ENCODE peak calls at places on chromosomes 13 and 19, in eight cellular contexts. One of them, this sample, is unnamed.

GRCh38 chr13:26051231-26052135 is at the start of gene SHISA2:
- DNase-seq in GM04504: no peak
- DNase-seq in astrocyte of the spinal cord: peak
- DNase-seq in IMR-90: peak
- DNase-seq in effector CD4-positive, alpha-beta T cell: peak
- DNase-seq in heart right ventricle: peak
- DNase-seq in activated naive CD4-positive, alpha-beta T cell: no peak
- DNase-seq in neuronal stem cell: peak
- DNase-seq in this sample: peak

GRCh38 chr13:109945206-109945960 is 159.0 kb upstream of the IRS2 start:
- DNase-seq in GM04504: peak
- DNase-seq in heart right ventricle: no peak
- DNase-seq in effector CD4-positive, alpha-beta T cell: no peak
- DNase-seq in astrocyte of the spinal cord: peak
- DNase-seq in IMR-90: peak
- DNase-seq in activated naive CD4-positive, alpha-beta T cell: no peak
- DNase-seq in neuronal stem cell: no peak
- DNase-seq in this sample: peak

GRCh38 chr19:44635581-44636438 is 7.9 kb upstream of the PVR start:
- DNase-seq in GM04504: no peak
- DNase-seq in neuronal stem cell: no peak
- DNase-seq in activated naive CD4-positive, alpha-beta T cell: no peak
- DNase-seq in heart right ventricle: no peak
- DNase-seq in astrocyte of the spinal cord: peak
- DNase-seq in effector CD4-positive, alpha-beta T cell: no peak
- DNase-seq in IMR-90: peak
- DNase-seq in this sample: no peak

GRCh38 chr13:62176051-62176450 is 760.4 kb upstream of the PCDH20 start:
- DNase-seq in heart right ventricle: no peak
- DNase-seq in effector CD4-positive, alpha-beta T cell: no peak
- DNase-seq in activated naive CD4-positive, alpha-beta T cell: no peak
- DNase-seq in IMR-90: no peak
- DNase-seq in neuronal stem cell: no peak
- DNase-seq in astrocyte of the spinal cord: peak
- DNase-seq in GM04504: no peak
- DNase-seq in this sample: peak

GRCh38 chr19:4029247-4029614 is 21.7 kb downstream of the PIAS4 start:
- DNase-seq in heart right ventricle: no peak
- DNase-seq in neuronal stem cell: no peak
- DNase-seq in GM04504: no peak
- DNase-seq in IMR-90: no peak
- DNase-seq in astrocyte of the spinal cord: no peak
- DNase-seq in activated naive CD4-positive, alpha-beta T cell: no peak
- DNase-seq in effector CD4-positive, alpha-beta T cell: no peak
- DNase-seq in this sample: no peak

GRCh38 chr13:95626768-95627167 is 17.7 kb downstream of the DZIP1 start:
- DNase-seq in astrocyte of the spinal cord: no peak
- DNase-seq in GM04504: no peak
- DNase-seq in IMR-90: no peak
- DNase-seq in effector CD4-positive, alpha-beta T cell: no peak
- DNase-seq in activated naive CD4-positive, alpha-beta T cell: no peak
- DNase-seq in heart right ventricle: no peak
- DNase-seq in neuronal stem cell: no peak
- DNase-seq in this sample: no peak

GRCh38 chr13:45826741-45827140 is 24.8 kb downstream of the SIAH3 start:
- DNase-seq in astrocyte of the spinal cord: no peak
- DNase-seq in GM04504: no peak
- DNase-seq in neuronal stem cell: no peak
- DNase-seq in heart right ventricle: no peak
- DNase-seq in effector CD4-positive, alpha-beta T cell: no peak
- DNase-seq in IMR-90: no peak
- DNase-seq in activated naive CD4-positive, alpha-beta T cell: no peak
- DNase-seq in this sample: no peak

GRCh38 chr19:41912899-41913475 is 15.3 kb downstream of the ERFL start:
- DNase-seq in astrocyte of the spinal cord: no peak
- DNase-seq in heart right ventricle: no peak
- DNase-seq in effector CD4-positive, alpha-beta T cell: no peak
- DNase-seq in activated naive CD4-positive, alpha-beta T cell: no peak
- DNase-seq in neuronal stem cell: no peak
- DNase-seq in GM04504: no peak
- DNase-seq in IMR-90: no peak
- DNase-seq in this sample: no peak

GRCh38 chr19:50458396-50459066 is 17.8 kb upstream of the EMC10 start:
- DNase-seq in IMR-90: peak
- DNase-seq in heart right ventricle: no peak
- DNase-seq in astrocyte of the spinal cord: no peak
- DNase-seq in effector CD4-positive, alpha-beta T cell: no peak
- DNase-seq in GM04504: no peak
- DNase-seq in activated naive CD4-positive, alpha-beta T cell: no peak
- DNase-seq in neuronal stem cell: no peak
- DNase-seq in this sample: no peak

GRCh38 chr13:112842343-112842856 is 126.6 kb upstream of the MCF2L start:
- DNase-seq in astrocyte of the spinal cord: peak
- DNase-seq in neuronal stem cell: peak
- DNase-seq in heart right ventricle: peak
- DNase-seq in IMR-90: no peak
- DNase-seq in activated naive CD4-positive, alpha-beta T cell: no peak
- DNase-seq in effector CD4-positive, alpha-beta T cell: no peak
- DNase-seq in GM04504: no peak
- DNase-seq in this sample: no peak

GRCh38 chr13:96860829-96861228 is 133.4 kb downstream of the OXGR1 start:
- DNase-seq in GM04504: no peak
- DNase-seq in activated naive CD4-positive, alpha-beta T cell: no peak
- DNase-seq in astrocyte of the spinal cord: no peak
- DNase-seq in neuronal stem cell: no peak
- DNase-seq in heart right ventricle: no peak
- DNase-seq in IMR-90: no peak
- DNase-seq in effector CD4-positive, alpha-beta T cell: no peak
- DNase-seq in this sample: no peak

GRCh38 chr13:41054212-41054877 is 7.0 kb upstream of the WBP4 start:
- DNase-seq in activated naive CD4-positive, alpha-beta T cell: no peak
- DNase-seq in astrocyte of the spinal cord: peak
- DNase-seq in heart right ventricle: no peak
- DNase-seq in neuronal stem cell: no peak
- DNase-seq in effector CD4-positive, alpha-beta T cell: peak
- DNase-seq in IMR-90: peak
- DNase-seq in GM04504: peak
- DNase-seq in this sample: peak